ENCODE peak calls at places on chromosomes 3 and 15, in seven cellular contexts. G is AG09309, H is breast epithelium, C is stomach, Y is endodermal cell, U is Panc1, E is cardiac fibroblast. P is an unnamed sample.

GRCh38 chr15:100123611-100124010 is 218.2 kb downstream of the ADAMTS17 start:
- DNase-seq in U (no peak), C (no peak), H (no peak), G (no peak), E (no peak), Y (no peak), P (no peak)

GRCh38 chr3:72567474-72567873 is 280.8 kb downstream of the SHQ1 start:
- DNase-seq in C (no peak), Y (no peak), G (no peak), U (no peak), E (no peak), H (no peak), P (peak; percentile 37)

GRCh38 chr3:125322166-125322565 is 53.0 kb downstream of the ZNF148 start:
- DNase-seq in E (peak; percentile 49), U (no peak), Y (no peak), H (no peak), C (no peak), G (no peak), P (no peak)

GRCh38 chr3:61181874-61182273 is 69.4 kb downstream of the FHIT start:
- DNase-seq in H (no peak), Y (no peak), C (no peak), E (peak; percentile 3), G (no peak), U (no peak), P (peak; percentile 83)

GRCh38 chr3:112984485-112984884 is 6.3 kb upstream of the GTPBP8 start:
- DNase-seq in U (no peak), Y (no peak), H (no peak), G (no peak), E (peak; percentile 39), C (peak; percentile 36), P (no peak)

GRCh38 chr3:184773341-184774186 is 38.4 kb upstream of the VPS8 start:
- DNase-seq in C (no peak), G (no peak), H (no peak), U (no peak), E (no peak), Y (no peak), P (no peak)

GRCh38 chr3:123722021-123722420 is 137.2 kb upstream of the HACD2 start:
- DNase-seq in C (no peak), G (no peak), H (peak; percentile 12), Y (no peak), E (no peak), U (no peak), P (no peak)

GRCh38 chr15:48924528-48925393 is 39.0 kb downstream of the SHC4 start:
- DNase-seq in H (no peak), Y (no peak), C (no peak), E (no peak), G (no peak), U (no peak), P (no peak)

GRCh38 chr15:31275331-31276262 is 51.0 kb upstream of the KLF13 start:
- DNase-seq in Y (no peak), U (no peak), G (no peak), H (no peak), E (no peak), C (peak; percentile 25), P (no peak)

GRCh38 chr3:71927505-71928066 is 142.6 kb upstream of the PROK2 start:
- DNase-seq in E (no peak), U (no peak), G (no peak), C (no peak), Y (no peak), H (no peak), P (no peak)

GRCh38 chr3:139677341-139678155 is at the start of gene NMNAT3:
- DNase-seq in H (peak; percentile 69), C (peak; percentile 88), E (peak; percentile 55), U (no peak), G (no peak), Y (peak; percentile 98), P (no peak)
- TF ChIP-seq CTCF in H (no peak), C (no peak), E (no peak), U (peak; percentile 19), G (no peak), Y (no peak), P (peak; percentile 7)

GRCh38 chr3:36678216-36679013 is 85.9 kb downstream of the DCLK3 start:
- DNase-seq in C (no peak), Y (no peak), U (no peak), H (no peak), E (peak; percentile 7), G (no peak), P (no peak)

GRCh38 chr3:36681867-36682266 is 82.5 kb downstream of the DCLK3 start:
- DNase-seq in E (no peak), G (no peak), H (no peak), Y (no peak), C (no peak), U (no peak), P (no peak)

GRCh38 chr3:36674816-36675215 is 89.5 kb downstream of the DCLK3 start:
- DNase-seq in E (no peak), C (no peak), H (no peak), U (no peak), G (no peak), Y (no peak), P (no peak)

GRCh38 chr3:36679384-36680200 is 84.8 kb downstream of the DCLK3 start:
- DNase-seq in E (peak; percentile 78), U (no peak), H (no peak), G (peak; percentile 78), C (no peak), Y (no peak), P (no peak)

GRCh38 chr3:36677331-36678007 is 86.9 kb downstream of the DCLK3 start:
- DNase-seq in H (no peak), G (peak; percentile 76), Y (no peak), C (no peak), E (peak; percentile 51), U (no peak), P (peak; percentile 97)
- H3K4me3 ChIP-seq in H (no peak overlapping the region), G (no peak overlapping the region), Y (no peak overlapping the region), C (no peak overlapping the region), E (peak overlapping the region; percentile 3), U (no peak overlapping the region), P (no peak overlapping the region)

GRCh38 chr3:170844377-170844776 is 25.6 kb downstream of the RPL22L1 start:
- DNase-seq in E (no peak), U (no peak), H (no peak), C (no peak), G (no peak), Y (no peak), P (no peak)

GRCh38 chr3:170852307-170852706 is 17.7 kb downstream of the RPL22L1 start:
- DNase-seq in U (no peak), E (no peak), Y (no peak), H (no peak), G (no peak), C (no peak), P (no peak)

GRCh38 chr3:170848294-170848917 is 21.6 kb downstream of the RPL22L1 start:
- DNase-seq in H (no peak), U (no peak), C (no peak), E (peak; percentile 54), Y (no peak), G (no peak), P (no peak)
- TF ChIP-seq CTCF in H (no peak), U (peak; percentile 69), C (no peak), E (peak; percentile 36), Y (peak; percentile 54), G (peak; percentile 21), P (no peak)

DNA sequence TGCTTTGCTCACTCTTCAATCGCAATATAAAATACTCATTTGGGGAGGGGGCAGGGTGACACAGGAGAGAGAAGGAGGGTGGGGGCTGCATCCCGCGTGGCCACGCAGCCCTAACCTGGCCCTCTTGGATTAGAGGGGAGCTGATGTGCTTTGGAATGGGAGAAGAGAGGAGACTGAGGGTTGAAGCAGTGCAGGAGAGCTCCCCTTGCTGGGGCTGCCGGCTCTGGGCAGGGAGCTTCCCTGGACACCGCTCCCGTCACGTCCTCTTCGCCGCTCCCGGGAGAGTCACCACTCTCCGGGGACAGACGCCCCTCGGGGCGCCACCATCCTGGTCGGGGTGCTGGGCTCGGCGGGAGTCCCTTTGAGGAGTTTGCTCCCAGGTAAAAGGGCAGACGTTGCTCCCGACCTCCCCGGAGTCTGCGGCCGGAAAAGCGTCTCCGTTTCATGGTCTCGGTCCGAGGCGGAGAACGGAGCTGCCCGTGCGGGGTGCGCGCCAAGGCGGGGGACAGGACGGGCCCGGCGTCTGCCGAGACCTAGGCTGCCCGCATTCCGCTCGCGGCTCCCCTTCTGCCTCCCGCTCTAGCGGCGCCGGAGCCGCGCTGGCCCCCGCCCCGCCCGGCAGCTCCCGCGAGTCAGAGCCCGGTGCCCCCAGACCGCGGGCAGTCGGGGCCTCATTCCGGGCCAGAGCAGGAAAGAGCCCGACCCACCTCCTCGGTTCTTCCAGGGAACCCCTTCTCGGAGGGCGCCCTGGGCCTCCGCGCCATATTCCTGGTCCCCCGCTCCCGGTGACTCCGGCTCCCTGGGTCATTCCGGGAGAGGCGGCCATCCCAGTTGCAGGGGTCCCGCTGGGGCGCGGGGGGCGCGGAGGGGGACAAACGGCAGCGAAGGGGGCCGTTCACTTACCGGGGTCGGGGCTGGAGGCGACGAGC is 603 bp downstream of the SLC7A14 start:
- DNase-seq in C (no peak), G (no peak), H (no peak), E (no peak), U (no peak), Y (peak; percentile 81), P (no peak)
- H3K4me3 ChIP-seq in C (peak overlapping the region; percentile 19), G (peak overlapping the region; percentile 92), H (peak overlapping the region; percentile 31), E (peak overlapping the region; percentile 41), U (peak overlapping the region; percentile 23), Y (peak overlapping the region; percentile 77), P (no peak overlapping the region)

P was measured in epithelial cell of proximal tubule.